ENCODE peak calls at places on chromosomes 7 and 10, in five cellular contexts. T, U, D, E and V are unnamed samples.

GRCh38 chr10:63671317-63671937 is 150.2 kb downstream of the REEP3 start:
- DNase-seq in T (no peak), U (no peak), D (no peak), E (peak; percentile 3), V (no peak)

GRCh38 chr10:132137111-132138072 is 49.4 kb upstream of the DPYSL4 start:
- DNase-seq in T (peak; percentile 5), U (no peak), D (no peak), E (no peak), V (peak; percentile 35)

GRCh38 chr10:3963191-3963673 is 178.2 kb upstream of the KLF6 start:
- DNase-seq in T (no peak), U (no peak), D (no peak), E (no peak), V (no peak)

GRCh38 chr7:22066484-22066883 is 120.8 kb upstream of the CDCA7L start:
- DNase-seq in T (no peak), U (no peak), D (no peak), E (no peak), V (no peak)

GRCh38 chr7:93851536-93851935 is 39.0 kb downstream of the TFPI2 start:
- DNase-seq in T (no peak), U (no peak), D (no peak), E (no peak), V (no peak)

GRCh38 chr7:158351051-158351450 is 236.6 kb downstream of the PTPRN2 start:
- DNase-seq in T (no peak), U (no peak), D (no peak), E (no peak), V (no peak)

GRCh38 chr7:30799206-30799975 is 28.2 kb downstream of the MINDY4 start:
- DNase-seq in T (peak; percentile 39), U (no peak), D (no peak), E (no peak), V (no peak)

GRCh38 chr7:137658194-137658900 is 188.4 kb downstream of the DGKI start:
- DNase-seq in T (no peak), U (no peak), D (no peak), E (no peak), V (no peak)

GRCh38 chr7:110557-111232 is 81.7 kb upstream of the FAM20C start:
- DNase-seq in T (no peak), U (no peak), D (no peak), E (no peak), V (no peak)

GRCh38 chr7:92461027-92462003 is 14.0 kb downstream of the GATAD1 start:
- DNase-seq in T (no peak), U (peak; percentile 49), D (no peak), E (peak; percentile 50), V (no peak)

GRCh38 chr7:102813256-102814024 is 64.6 kb downstream of the FAM185A start:
- DNase-seq in T (no peak), U (no peak), D (no peak), E (no peak), V (no peak)

GRCh38 chr7:145293120-145293792 is 457.4 kb upstream of the TPK1 start:
- DNase-seq in T (no peak), U (no peak), D (no peak), E (no peak), V (no peak)

GRCh38 chr7:16822029-16822428 is 17.2 kb upstream of the AGR2 start:
- DNase-seq in T (no peak), U (no peak), D (no peak), E (no peak), V (no peak)

GRCh38 chr7:3733541-3734140 is 432.6 kb downstream of the SDK1 start:
- DNase-seq in T (no peak), U (no peak), D (no peak), E (no peak), V (no peak)

GRCh38 chr7:95871078-95871848 is 98.9 kb downstream of the DYNC1I1 start:
- DNase-seq in T (no peak), U (no peak), D (no peak), E (peak; percentile 53), V (no peak)

GRCh38 chr7:45391618-45392451 is 182.3 kb upstream of the ADCY1 start:
- DNase-seq in T (no peak), U (no peak), D (no peak), E (no peak), V (no peak)

GRCh38 chr10:10804998-10805737 is 212.5 kb upstream of the CELF2 start:
- DNase-seq in T (no peak), U (no peak), D (no peak), E (no peak), V (no peak)

GRCh38 chr10:131642966-131643365 is 257.8 kb upstream of the PPP2R2D start:
- DNase-seq in T (no peak), U (no peak), D (no peak), E (no peak), V (no peak)

GRCh38 chr7:78139335-78139734 is 340.8 kb downstream of the PHTF2 start:
- DNase-seq in T (no peak), U (no peak), D (no peak), E (peak; percentile 76), V (no peak)

GRCh38 chr7:55526770-55527169 is 45.5 kb downstream of the VOPP1 start:
- DNase-seq in T (no peak), U (peak; percentile 72), D (no peak), E (no peak), V (no peak)

GRCh38 chr10:120597902-120598301 is 140.9 kb downstream of the PLPP4 start:
- DNase-seq in T (no peak), U (no peak), D (no peak), E (no peak), V (no peak)

GRCh38 chr7:98630770-98631169 is 13.7 kb downstream of the NPTX2 start:
- DNase-seq in T (no peak), U (no peak), D (no peak), E (no peak), V (no peak)
- H3K9me3 ChIP-seq in T (peaks cover 22% of the 10 kb centered on the region), U (peaks cover 5% of the 10 kb centered on the region), D (no peaks in the 10 kb centered on the region), E (no peaks in the 10 kb centered on the region), V (no peaks in the 10 kb centered on the region)

GRCh38 chr10:117551322-117552155 is 9.0 kb downstream of the EMX2 start:
- DNase-seq in T (no peak), U (no peak), D (no peak), E (no peak), V (no peak)
- H3K27me3 ChIP-seq in T (peaks cover 100% of the 10 kb centered on the region), U (peaks cover 66% of the 10 kb centered on the region), D (peaks cover 11% of the 10 kb centered on the region), E (peaks cover 90% of the 10 kb centered on the region), V (peaks cover 100% of the 10 kb centered on the region)

GRCh38 chr10:129967579-129968019 is 3.5 kb upstream of the EBF3 start:
- DNase-seq in T (no peak), U (no peak), D (no peak), E (no peak), V (peak; percentile 36)
- TF ChIP-seq CTCF in T (no peak), U (no peak), D (no peak), E (no peak), V (no peak)

DNA sequence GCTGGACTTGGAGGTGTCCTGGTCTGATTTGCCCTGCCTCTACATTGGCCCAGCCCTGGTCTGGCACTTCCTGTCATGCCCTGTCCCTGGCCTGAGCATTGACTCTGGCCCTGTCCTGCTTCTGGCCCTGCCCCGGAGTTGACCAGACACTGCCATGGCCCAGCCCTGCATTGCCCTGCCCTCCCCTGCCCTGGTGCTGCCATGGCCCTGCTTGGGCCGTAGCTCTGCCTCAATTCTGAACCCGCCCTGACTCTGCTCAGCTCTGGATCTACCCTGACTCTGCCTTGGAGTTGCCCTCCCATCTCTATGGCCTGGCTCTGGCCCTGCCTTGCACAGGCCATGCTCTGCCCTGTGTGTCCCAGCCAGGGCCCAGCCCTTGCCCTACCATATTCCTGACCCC is 647.1 kb downstream of the ZNF37A start:
- DNase-seq in T (no peak), U (no peak), D (no peak), E (no peak), V (no peak)
- H3K9me3 ChIP-seq in T (no peaks in the 10 kb centered on the region), U (no peaks in the 10 kb centered on the region), D (no peaks in the 10 kb centered on the region), E (no peaks in the 10 kb centered on the region), V (no peaks in the 10 kb centered on the region)